ENCODE peak calls at places on chromosomes 5 and 9, in four cellular contexts. C, Z, O and A are unnamed samples.

GRCh38 chr5:32317056-32317455 is 4.3 kb upstream of the MTMR12 start:
- DNase-seq in C (no peak), Z (no peak), O (no peak), A (no peak)

GRCh38 chr5:122129332-122129731 is at the start of gene ZNF474:
- DNase-seq in C (peak; percentile 42), Z (no peak), O (peak; percentile 70), A (no peak)

GRCh38 chr5:74394543-74394923 is 246.0 kb downstream of the ENC1 start:
- DNase-seq in C (peak; percentile 34), Z (no peak), O (no peak), A (no peak)

GRCh38 chr5:66209350-66209749 is 65.2 kb downstream of the SREK1 start:
- DNase-seq in C (no peak), Z (no peak), O (no peak), A (no peak)

GRCh38 chr5:126492939-126493338 is 69.7 kb downstream of the GRAMD2B start:
- DNase-seq in C (no peak), Z (no peak), O (no peak), A (no peak)

GRCh38 chr9:98862936-98863335 is 55.5 kb downstream of the GALNT12 start:
- DNase-seq in C (no peak), Z (no peak), O (no peak), A (no peak)

GRCh38 chr9:125521462-125522327 is 185.3 kb downstream of the MAPKAP1 start:
- DNase-seq in C (peak; percentile 23), Z (no peak), O (no peak), A (no peak)

GRCh38 chr5:124263172-124263571 is 483.3 kb downstream of the ZNF608 start:
- DNase-seq in C (no peak), Z (no peak), O (no peak), A (no peak)

GRCh38 chr9:122370869-122371467 is at the start of gene PTGS1:
- DNase-seq in C (no peak), Z (no peak), O (peak; percentile 48), A (no peak)

GRCh38 chr5:132093310-132093709 is 19.7 kb downstream of the CSF2 start:
- DNase-seq in C (no peak), Z (no peak), O (no peak), A (no peak)

GRCh38 chr5:178420424-178420823 is 169.8 kb downstream of the COL23A1 start:
- DNase-seq in C (no peak), Z (no peak), O (no peak), A (no peak)

GRCh38 chr5:80479713-80480112 is 8.2 kb upstream of the FAM151B start:
- DNase-seq in C (no peak), Z (no peak), O (no peak), A (no peak)

GRCh38 chr9:36939655-36940578 is 94.2 kb downstream of the PAX5 start:
- DNase-seq in C (no peak), Z (no peak), O (no peak), A (peak; percentile 11)

GRCh38 chr5:159993194-159993593 is 15.7 kb upstream of the TTC1 start:
- DNase-seq in C (no peak), Z (no peak), O (no peak), A (no peak)
- H3K4me3 ChIP-seq in C (no peak overlapping the region), Z (no peak overlapping the region), O (no peak overlapping the region), A (no peak overlapping the region)

GRCh38 chr9:127567119-127567897 is 44.8 kb upstream of the STXBP1 start:
- DNase-seq in C (peak; percentile 43), Z (no peak), O (peak; percentile 77), A (no peak)
- H3K4me3 ChIP-seq in C (peak overlapping the region; percentile 97), Z (peak overlapping the region; percentile 77), O (peak overlapping the region; percentile 95), A (no peak overlapping the region)

DNA sequence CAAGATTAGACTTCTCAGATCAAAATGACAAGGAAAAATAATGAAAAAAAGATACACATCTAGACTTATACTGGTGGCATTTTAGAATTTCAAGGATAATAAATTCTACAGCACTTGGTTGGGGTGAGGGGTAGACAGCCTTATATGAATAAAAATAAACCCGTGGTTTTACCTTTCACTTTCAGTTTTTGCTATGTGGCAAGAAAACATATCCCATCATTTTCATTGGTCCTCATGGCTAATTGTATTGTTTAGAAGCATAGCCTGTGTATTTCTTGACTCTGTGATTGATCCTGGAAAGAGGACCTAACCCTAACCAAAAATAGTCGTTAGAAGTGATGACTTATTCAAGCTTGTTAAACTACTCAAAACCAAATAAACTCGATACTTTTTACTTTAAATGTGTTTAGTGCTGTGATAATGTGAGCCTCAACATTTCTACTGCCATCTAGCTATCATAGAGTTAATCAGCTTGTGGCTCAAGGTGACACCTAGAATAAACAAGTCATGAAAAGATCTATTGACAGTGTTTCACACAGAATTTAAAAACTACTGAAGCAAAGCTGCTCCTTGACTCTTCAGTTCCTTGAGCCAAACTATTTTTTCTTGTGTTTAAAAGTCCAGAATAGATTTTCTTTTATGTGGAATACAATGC is 153.3 kb upstream of the IZUMO3 start:
- DNase-seq in C (no peak), Z (no peak), O (no peak), A (no peak)
- H3K4me3 ChIP-seq in C (no peak overlapping the region), Z (no peak overlapping the region), O (no peak overlapping the region), A (no peak overlapping the region)

DNA sequence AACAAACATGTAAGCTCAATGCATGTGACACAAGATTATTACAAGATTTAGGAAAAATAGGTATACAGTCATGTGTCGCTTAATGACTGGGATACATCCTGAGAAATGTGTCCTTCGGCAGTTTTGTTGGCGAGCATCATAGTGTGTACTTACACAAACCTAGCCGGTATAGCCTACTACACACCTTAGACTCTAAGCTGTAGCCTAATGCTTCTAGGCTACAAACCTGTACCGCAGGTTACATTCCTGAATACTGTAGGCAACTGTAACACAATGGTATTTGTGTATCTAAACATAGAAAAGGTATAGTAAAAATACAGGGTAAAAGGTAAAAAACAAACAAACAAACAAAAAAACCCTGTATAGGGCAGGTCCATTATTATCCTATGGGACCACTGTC is 27.7 kb downstream of the MSX2 start:
- DNase-seq in C (no peak), Z (no peak), O (no peak), A (no peak)
- H3K4me3 ChIP-seq in C (no peak overlapping the region), Z (no peak overlapping the region), O (no peak overlapping the region), A (no peak overlapping the region)

GRCh38 chr9:133275105-133276000 is at the start of gene ABO:
- DNase-seq in C (no peak), Z (no peak), O (peak; percentile 30), A (no peak)

GRCh38 chr9:133273098-133273497 is 1.9 kb downstream of the ABO start:
- DNase-seq in C (no peak), Z (no peak), O (no peak), A (peak; percentile 8)

GRCh38 chr9:133276001-133276884 is 1.2 kb upstream of the ABO start:
- DNase-seq in C (no peak), Z (no peak), O (no peak), A (no peak)

GRCh38 chr9:133273819-133274218 is 1.2 kb downstream of the ABO start:
- DNase-seq in C (no peak), Z (no peak), O (no peak), A (no peak)

DNA sequence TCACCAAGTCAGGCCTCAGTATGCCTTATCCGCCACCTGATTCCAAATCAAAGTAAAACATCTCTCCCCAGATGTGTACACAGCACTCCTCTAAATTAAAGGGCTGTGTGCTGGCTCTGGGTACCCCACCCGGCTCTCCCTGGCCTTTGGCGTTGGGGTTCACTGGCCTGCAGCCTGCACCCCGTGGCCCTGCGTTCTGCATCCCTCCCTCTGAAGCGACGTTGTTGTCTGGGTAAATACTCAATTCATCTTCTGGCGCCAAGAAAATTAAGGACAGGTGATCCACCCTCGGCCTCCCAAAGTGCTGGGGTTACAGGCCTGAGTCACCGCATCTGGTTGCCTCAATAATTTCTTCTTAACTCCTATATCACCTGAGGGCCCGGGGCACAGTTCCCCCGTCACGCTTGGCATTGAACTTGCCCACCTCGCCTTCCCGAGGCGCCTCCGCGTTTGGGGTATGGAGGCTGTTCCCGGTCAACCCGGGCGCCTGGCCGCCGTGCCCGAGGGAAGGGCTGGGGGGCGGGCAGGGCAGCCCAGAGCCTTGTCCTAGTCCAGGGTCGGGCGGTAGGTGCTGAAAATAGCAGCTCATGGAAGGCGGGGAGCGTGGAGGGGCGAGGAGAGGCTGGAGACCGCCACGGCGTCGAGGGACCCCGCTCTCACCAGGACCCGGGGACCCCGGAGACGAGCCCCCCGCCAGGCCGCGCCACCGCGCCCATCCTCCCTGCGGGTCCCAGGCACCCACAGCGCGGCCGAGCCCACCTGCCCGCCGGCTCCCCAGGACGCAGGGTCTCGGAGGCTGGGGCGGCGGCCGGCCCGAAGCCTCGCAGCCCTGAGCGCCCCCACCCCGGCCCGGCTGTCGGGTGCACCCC is 531 bp downstream of the ABO start:
- DNase-seq in C (no peak), Z (no peak), O (no peak), A (no peak)
- H3K4me3 ChIP-seq in C (no peak overlapping the region), Z (peak overlapping the region; percentile 53), O (peak overlapping the region; percentile 24), A (no peak overlapping the region)

GRCh38 chr5:143064207-143064606 is 294.0 kb downstream of the ARHGAP26 start:
- DNase-seq in C (peak; percentile 83), Z (no peak), O (no peak), A (no peak)
- H3K4me3 ChIP-seq in C (no peak overlapping the region), Z (no peak overlapping the region), O (no peak overlapping the region), A (no peak overlapping the region)

DNA sequence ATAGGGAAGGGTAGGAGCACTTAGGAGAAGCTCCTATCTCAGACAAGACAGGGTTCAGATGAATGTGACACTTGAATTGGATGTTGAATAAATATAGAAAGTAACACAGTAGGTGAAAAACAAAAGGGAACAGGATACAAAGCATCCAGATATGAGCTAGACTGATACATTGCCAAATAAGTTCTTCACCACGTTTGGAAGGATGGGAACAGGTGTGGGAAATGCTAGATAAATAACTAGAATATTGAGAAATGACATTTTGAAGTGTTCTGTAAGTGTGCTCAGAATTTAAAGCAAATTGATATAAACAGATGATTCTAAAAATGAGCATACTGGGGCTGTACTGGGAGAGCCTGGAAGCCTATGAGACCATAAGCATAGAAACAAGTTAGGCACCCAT is 340.1 kb upstream of the PRR16 start:
- DNase-seq in C (no peak), Z (no peak), O (no peak), A (no peak)
- H3K4me3 ChIP-seq in C (no peak overlapping the region), Z (no peak overlapping the region), O (no peak overlapping the region), A (no peak overlapping the region)

DNA sequence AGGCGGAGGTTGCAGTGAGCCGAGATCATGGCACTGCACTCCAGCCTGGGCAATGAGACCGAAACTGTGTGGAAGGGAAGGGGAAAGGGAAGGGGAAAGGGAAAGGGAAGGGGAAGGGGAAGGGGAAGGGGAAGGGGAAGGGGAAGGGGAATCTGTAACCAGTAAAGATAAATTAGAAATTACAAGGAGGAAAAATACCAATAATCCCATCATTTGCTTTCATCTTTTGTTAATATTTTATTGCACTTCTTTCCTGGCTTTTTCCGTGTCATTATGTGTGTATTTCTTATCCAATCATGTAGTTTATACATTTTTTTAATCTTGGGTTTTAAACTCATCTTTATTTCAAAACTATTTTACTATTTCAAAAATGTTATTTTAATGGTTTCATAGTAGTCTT is 29.6 kb upstream of the MRPS30 start:
- DNase-seq in C (no peak), Z (no peak), O (no peak), A (no peak)
- H3K4me3 ChIP-seq in C (no peak overlapping the region), Z (no peak overlapping the region), O (no peak overlapping the region), A (no peak overlapping the region)

GRCh38 chr5:64505769-64506566 is at the start of gene RGS7BP:
- DNase-seq in C (peak; percentile 43), Z (peak; percentile 77), O (peak; percentile 80), A (no peak)
- H3K4me3 ChIP-seq in C (peak within 1 kb of the TSS; percentile 49), Z (peak within 1 kb of the TSS; percentile 70), O (peak within 1 kb of the TSS; percentile 47), A (no peak within 1 kb of the TSS)

DNA sequence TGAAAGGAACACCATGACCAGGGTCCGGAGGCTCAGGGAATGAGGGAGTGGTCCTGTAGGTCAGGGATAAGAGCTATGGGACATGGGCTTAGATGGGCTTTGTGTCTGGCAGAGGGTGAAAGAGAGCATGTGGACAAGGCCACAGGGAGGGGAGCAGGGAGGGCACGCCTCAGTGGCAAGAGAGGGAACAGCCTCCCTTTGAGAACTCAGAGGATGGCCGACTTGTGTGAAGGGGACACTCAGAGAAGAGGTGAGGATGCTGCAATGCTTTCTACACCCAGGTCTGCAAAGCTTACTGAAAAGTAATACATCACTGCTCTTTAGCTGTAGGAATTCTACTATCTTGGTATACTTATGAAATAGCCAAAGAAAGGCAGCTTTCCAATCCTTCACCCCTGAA is 23.5 kb downstream of the MED10 start:
- DNase-seq in C (no peak), Z (no peak), O (no peak), A (no peak)
- H3K4me3 ChIP-seq in C (no peak overlapping the region), Z (no peak overlapping the region), O (no peak overlapping the region), A (no peak overlapping the region)